ENCODE peak calls at places on chromosome X, in eight cellular contexts. F, T, Z, C, U, X, O and J are unnamed samples.

GRCh38 chrX:138917781-138918180 is 206.3 kb upstream of the FGF13 start:
- DNase-seq in Z (no peak), X (no peak), C (no peak), U (no peak), O (peak), T (no peak), F (no peak), J (no peak)

GRCh38 chrX:30713061-30713525 is 59.9 kb downstream of the GK start:
- DNase-seq in U (peak), O (peak), Z (no peak), F (peak), C (peak), T (peak), X (peak), J (peak)

GRCh38 chrX:139640259-139640658 is 67.7 kb downstream of the MCF2 start:
- DNase-seq in Z (no peak), X (no peak), F (no peak), T (no peak), C (no peak), O (no peak), U (no peak), J (no peak)

GRCh38 chrX:154458954-154459829 is 1.1 kb downstream of the PLXNA3 start:
- DNase-seq in T (peak), Z (no peak), C (peak), O (no peak), F (no peak), X (no peak), U (peak), J (no peak)

GRCh38 chrX:12378706-12379105 is 240.4 kb downstream of the FRMPD4 start:
- DNase-seq in X (no peak), C (no peak), U (no peak), O (peak), Z (no peak), T (no peak), F (no peak), J (no peak)

GRCh38 chrX:38225093-38225492 is 4.4 kb upstream of the SRPX start:
- DNase-seq in Z (no peak), T (no peak), C (no peak), X (no peak), U (no peak), O (peak), F (no peak), J (no peak)

GRCh38 chrX:42140320-42140719 is 217.0 kb upstream of the CASK start:
- DNase-seq in T (no peak), X (no peak), U (no peak), C (no peak), O (no peak), Z (no peak), F (no peak), J (no peak)

GRCh38 chrX:68807818-68808217 is 21.0 kb upstream of the EFNB1 start:
- DNase-seq in T (no peak), F (no peak), X (peak), Z (no peak), C (no peak), U (no peak), O (peak), J (no peak)

GRCh38 chrX:19532709-19533108 is 17.4 kb upstream of the MAP3K15 start:
- DNase-seq in F (no peak), O (no peak), C (no peak), X (no peak), Z (no peak), U (no peak), T (no peak), J (no peak)

GRCh38 chrX:131199086-131199485 is 90.0 kb downstream of the IGSF1 start:
- DNase-seq in Z (no peak), F (no peak), T (no peak), O (no peak), U (no peak), X (no peak), C (no peak), J (no peak)

GRCh38 chrX:2497961-2498780 is 2.6 kb downstream of the DHRSX start:
- DNase-seq in U (peak), O (peak), F (no peak), C (peak), Z (no peak), T (peak), X (no peak), J (no peak)

GRCh38 chrX:48894891-48895290 is 2.7 kb downstream of the TIMM17B start:
- DNase-seq in X (no peak), Z (no peak), C (no peak), U (no peak), T (no peak), F (no peak), O (no peak), J (no peak)

GRCh38 chrX:134249231-134249630 is 12.2 kb downstream of the CCDC160 start:
- DNase-seq in F (no peak), U (no peak), X (no peak), O (no peak), T (no peak), Z (no peak), C (no peak), J (no peak)

GRCh38 chrX:153688534-153688899 is 791 bp downstream of the SLC6A8 start:
- DNase-seq in T (no peak), Z (no peak), U (no peak), F (no peak), X (no peak), C (no peak), O (no peak), J (no peak)

GRCh38 chrX:9614016-9614415 is 149.2 kb downstream of the TBL1X start:
- DNase-seq in C (no peak), U (no peak), F (no peak), T (no peak), O (peak), Z (no peak), X (no peak), J (no peak)

GRCh38 chrX:23066588-23067281 is 67.0 kb downstream of the DDX53 start:
- DNase-seq in X (no peak), T (no peak), Z (no peak), F (no peak), C (no peak), O (no peak), U (no peak), J (no peak)

GRCh38 chrX:18873189-18873791 is 110.6 kb downstream of the PHKA2 start:
- DNase-seq in U (no peak), X (peak), T (no peak), Z (no peak), F (no peak), C (no peak), O (peak), J (peak)

GRCh38 chrX:56284269-56284668 is 52.1 kb downstream of the KLF8 start:
- DNase-seq in F (no peak), U (no peak), Z (no peak), T (no peak), O (no peak), C (no peak), X (no peak), J (no peak)

GRCh38 chrX:78104447-78105176 is 564 bp downstream of the PGK1 start:
- DNase-seq in U (peak), T (peak), C (peak), X (no peak), O (peak), Z (peak), F (no peak), J (peak)

GRCh38 chrX:108224218-108224617 is 132.6 kb downstream of the ATG4A start:
- DNase-seq in F (no peak), C (no peak), X (no peak), O (no peak), U (no peak), T (no peak), Z (no peak), J (no peak)

GRCh38 chrX:134745636-134746378 is 87.5 kb upstream of the PLAC1 start:
- DNase-seq in U (no peak), O (no peak), T (no peak), X (no peak), C (no peak), F (no peak), Z (no peak), J (no peak)

GRCh38 chrX:21946925-21947641 is 6.6 kb downstream of the SMS start:
- DNase-seq in C (no peak), Z (no peak), O (peak), T (no peak), X (no peak), U (no peak), F (no peak), J (no peak)

GRCh38 chrX:130680164-130681035 is 222.6 kb downstream of the ENOX2 start:
- DNase-seq in F (no peak), T (peak), C (no peak), Z (no peak), O (no peak), X (no peak), U (no peak), J (no peak)

GRCh38 chrX:77742788-77743476 is 43.1 kb downstream of the ATRX start:
- DNase-seq in X (no peak), Z (no peak), F (no peak), O (no peak), C (no peak), U (no peak), T (no peak), J (no peak)

GRCh38 chrX:155235891-155236290 is 19.6 kb downstream of the VBP1 start:
- DNase-seq in U (no peak), T (no peak), X (no peak), C (no peak), O (no peak), F (no peak), Z (no peak), J (no peak)

GRCh38 chrX:137545711-137546651 is 19.9 kb upstream of the ZIC3 start:
- DNase-seq in Z (no peak), X (no peak), C (no peak), O (no peak), U (no peak), F (no peak), T (no peak), J (no peak)